ENCODE peak calls at places on chromosome 16, in six cellular contexts. Z is cardiac fibroblast, A is GM23338, N is NCI-H2171, J is GM20000, X is substantia nigra. B is an unnamed sample.

GRCh38 chr16:84074721-84075120 is 32.1 kb upstream of the SLC38A8 start:
- DNase-seq in X (no peak), J (no peak), N (no peak), A (no peak), Z (no peak), B (no peak)

GRCh38 chr16:23699100-23699499 is 13.9 kb downstream of the ERN2 start:
- DNase-seq in A (no peak), J (peak; percentile 45), N (no peak), Z (no peak), X (no peak), B (no peak)

GRCh38 chr16:87017388-87018012 is 299.7 kb downstream of the C16orf95 start:
- DNase-seq in N (no peak), J (no peak), Z (peak; percentile 86), X (no peak), A (peak; percentile 62), B (no peak)

GRCh38 chr16:49563666-49564065 is 190.1 kb downstream of the C16orf78 start:
- DNase-seq in X (no peak), A (no peak), J (no peak), N (no peak), Z (peak; percentile 7), B (no peak)

GRCh38 chr16:87661561-87661960 is 59.3 kb downstream of the JPH3 start:
- DNase-seq in J (peak; percentile 71), Z (peak; percentile 58), N (no peak), A (peak; percentile 85), X (no peak), B (peak; percentile 79)

GRCh38 chr16:86244188-86244587 is 266.1 kb upstream of the FOXF1 start:
- DNase-seq in Z (no peak), A (no peak), N (no peak), J (no peak), X (no peak), B (no peak)

GRCh38 chr16:5070431-5071186 is 1.0 kb upstream of the ALG1 start:
- DNase-seq in Z (no peak), A (no peak), X (no peak), J (no peak), N (no peak), B (peak; percentile 23)

GRCh38 chr16:50301626-50302471 is 35.5 kb downstream of the ADCY7 start:
- DNase-seq in X (no peak), A (no peak), N (no peak), Z (peak; percentile 55), J (no peak), B (no peak)

GRCh38 chr16:785563-786535 is 2.3 kb downstream of the RPUSD1 start:
- DNase-seq in N (no peak), X (peak; percentile 1), A (peak; percentile 93), J (peak; percentile 88), Z (peak; percentile 61), B (peak; percentile 84)

GRCh38 chr16:252366-253337 is 18.0 kb downstream of the FAM234A start:
- DNase-seq in Z (peak; percentile 30), J (peak; percentile 78), N (no peak), X (no peak), A (no peak), B (peak; percentile 82)

GRCh38 chr16:51875834-51876725 is 670.9 kb downstream of the TOX3 start:
- DNase-seq in J (no peak), A (no peak), N (no peak), X (no peak), Z (no peak), B (no peak)

GRCh38 chr16:6949240-6949639 is 383.4 kb upstream of the RBFOX1 start:
- DNase-seq in A (no peak), Z (no peak), J (no peak), X (no peak), N (no peak), B (no peak)

GRCh38 chr16:30893082-30893743 is 664 bp downstream of the BCL7C start:
- DNase-seq in N (no peak), X (no peak), J (no peak), Z (no peak), A (peak; percentile 71), B (peak; percentile 46)

GRCh38 chr16:55489119-55489955 is 10.3 kb downstream of the MMP2 start:
- DNase-seq in Z (no peak), X (no peak), J (no peak), N (no peak), A (no peak), B (no peak)

GRCh38 chr16:66933776-66934137 is 445 bp downstream of the CIAO2B start:
- DNase-seq in X (no peak), J (no peak), N (no peak), A (no peak), Z (no peak), B (peak; percentile 58)

GRCh38 chr16:67782567-67783352 is 23.6 kb downstream of the RANBP10 start:
- DNase-seq in J (no peak), A (no peak), X (no peak), N (no peak), Z (no peak), B (no peak)

GRCh38 chr16:87437327-87437726 is 45.2 kb downstream of the MAP1LC3B start:
- DNase-seq in A (no peak), X (no peak), J (no peak), N (no peak), Z (no peak), B (no peak)

GRCh38 chr16:85673529-85674417 is 15.0 kb downstream of the GINS2 start:
- DNase-seq in J (no peak), A (no peak), N (peak; percentile 60), X (no peak), Z (peak; percentile 80), B (no peak)

GRCh38 chr16:9151597-9151996 is 60.2 kb downstream of the HAPSTR1 start:
- DNase-seq in J (no peak), N (no peak), X (no peak), Z (no peak), A (no peak), B (no peak)

GRCh38 chr16:2235695-2236361 is 416 bp upstream of the DNASE1L2 start:
- DNase-seq in N (no peak), Z (no peak), X (no peak), J (no peak), A (no peak), B (no peak)

GRCh38 chr16:65524997-65525396 is 403.1 kb upstream of the CDH11 start:
- DNase-seq in J (no peak), N (no peak), X (no peak), A (no peak), Z (peak; percentile 79), B (no peak)